ENCODE peak calls at places on chromosomes 7 and 10, in four cellular contexts. F is testis, J is adrenal gland, H is A549. O is an unnamed sample.

GRCh38 chr10:90769946-90770841 is 87.6 kb downstream of the HTR7 start:
- DNase-seq in J (no peak), H (no peak), F (no peak), O (no peak)

GRCh38 chr7:46810986-46811385 is 770.9 kb downstream of the TNS3 start:
- DNase-seq in H (no peak), F (no peak), J (no peak), O (no peak)

GRCh38 chr10:84331091-84331490 is 2.7 kb downstream of the CCSER2 start:
- DNase-seq in F (no peak), J (no peak), H (no peak), O (no peak)

GRCh38 chr10:73997479-73997805 is 474 bp upstream of the VCL start:
- DNase-seq in H (no peak), F (peak; percentile 81), J (no peak), O (peak; percentile 87)

GRCh38 chr7:134084488-134085144 is 42.5 kb upstream of the LRGUK start:
- DNase-seq in J (no peak), H (no peak), F (no peak), O (no peak)

GRCh38 chr7:923108-924041 is 31.1 kb downstream of the ADAP1 start:
- DNase-seq in F (peak; percentile 70), J (no peak), H (no peak), O (peak; percentile 94)

GRCh38 chr7:103116511-103116910 is 32.4 kb downstream of the NAPEPLD start:
- DNase-seq in H (no peak), J (no peak), F (no peak), O (no peak)

GRCh38 chr10:36574212-36574611 is 551.2 kb upstream of the ANKRD30A start:
- DNase-seq in F (no peak), H (no peak), J (no peak), O (no peak)

GRCh38 chr7:2809903-2810628 is 34.0 kb downstream of the GNA12 start:
- DNase-seq in F (no peak), H (no peak), J (no peak), O (no peak)

GRCh38 chr10:34535872-34536271 is 279.2 kb downstream of the PARD3 start:
- DNase-seq in H (no peak), F (no peak), J (no peak), O (no peak)

GRCh38 chr7:93715234-93715633 is 140.7 kb upstream of the CALCR start:
- DNase-seq in H (peak; percentile 74), F (peak; percentile 38), J (peak; percentile 16), O (peak; percentile 18)

GRCh38 chr10:98417481-98417959 is 2.5 kb upstream of the PYROXD2 start:
- DNase-seq in F (no peak), H (no peak), J (no peak), O (no peak)

GRCh38 chr10:125344573-125345121 is 184.3 kb upstream of the CTBP2 start:
- DNase-seq in J (no peak), F (no peak), H (no peak), O (peak; percentile 43)

GRCh38 chr10:122140477-122140902 is 130.6 kb upstream of the BTBD16 start:
- DNase-seq in F (no peak), H (peak; percentile 82), J (no peak), O (no peak)

GRCh38 chr7:131424219-131424822 is 96.6 kb downstream of the MKLN1 start:
- DNase-seq in F (no peak), H (peak; percentile 51), J (no peak), O (no peak)

GRCh38 chr7:49308787-49309186 is 384.4 kb downstream of the CDC14C start:
- DNase-seq in F (no peak), J (no peak), H (no peak), O (no peak)

GRCh38 chr7:31100445-31100844 is 48.3 kb downstream of the ADCYAP1R1 start:
- DNase-seq in F (no peak), J (no peak), H (no peak), O (no peak)

GRCh38 chr10:80506189-80506575 is 31.5 kb upstream of the SH2D4B start:
- DNase-seq in J (no peak), F (no peak), H (peak; percentile 93), O (no peak)

GRCh38 chr7:930975-931758 is 23.3 kb downstream of the ADAP1 start:
- DNase-seq in F (no peak), J (no peak), H (no peak), O (peak; percentile 5)

GRCh38 chr10:103450201-103450695 is 1.9 kb downstream of the CALHM2 start:
- DNase-seq in F (no peak), H (no peak), J (no peak), O (no peak)

GRCh38 chr7:64907641-64908326 is 4.7 kb downstream of the ZNF273 start:
- DNase-seq in J (no peak), H (no peak), F (no peak), O (no peak)

GRCh38 chr10:5509691-5510090 is 10.3 kb upstream of the CALML5 start:
- DNase-seq in F (no peak), J (no peak), H (no peak), O (no peak)

GRCh38 chr10:118501171-118501570 is 94.3 kb downstream of the PRLHR start:
- DNase-seq in J (no peak), H (no peak), F (no peak), O (no peak)

GRCh38 chr10:124683816-124684215 is 60.4 kb downstream of the FAM53B start:
- DNase-seq in J (no peak), H (no peak), F (no peak), O (peak; percentile 32)

GRCh38 chr7:44798649-44799275 is 2.3 kb downstream of the PPIA start:
- DNase-seq in F (no peak), J (no peak), H (no peak), O (no peak)

GRCh38 chr10:103645141-103646054 is 151.9 kb downstream of the NEURL1 start:
- DNase-seq in J (no peak), F (peak; percentile 62), H (no peak), O (peak; percentile 59)

GRCh38 chr10:70255329-70256299 is 22.4 kb upstream of the PPA1 start:
- DNase-seq in F (peak; percentile 65), J (no peak), H (no peak), O (peak; percentile 34)

GRCh38 chr10:33152146-33152545 is 182.3 kb downstream of the NRP1 start:
- DNase-seq in H (no peak), F (peak; percentile 64), J (no peak), O (no peak)

GRCh38 chr7:105107458-105107857 is 93.5 kb downstream of the KMT2E start:
- DNase-seq in H (no peak), F (no peak), J (no peak), O (no peak)
- TF ChIP-seq POLR2A in H (no peak), F (no peak), J (no peak), O (no peak)

GRCh38 chr10:28411648-28412047 is 108.8 kb upstream of the MPP7 start:
- DNase-seq in H (peak; percentile 40), F (no peak), J (no peak), O (no peak)
- H3K27ac ChIP-seq in H (no peak overlapping the region), F (no peak overlapping the region), J (no peak overlapping the region), O (no peak overlapping the region)

DNA sequence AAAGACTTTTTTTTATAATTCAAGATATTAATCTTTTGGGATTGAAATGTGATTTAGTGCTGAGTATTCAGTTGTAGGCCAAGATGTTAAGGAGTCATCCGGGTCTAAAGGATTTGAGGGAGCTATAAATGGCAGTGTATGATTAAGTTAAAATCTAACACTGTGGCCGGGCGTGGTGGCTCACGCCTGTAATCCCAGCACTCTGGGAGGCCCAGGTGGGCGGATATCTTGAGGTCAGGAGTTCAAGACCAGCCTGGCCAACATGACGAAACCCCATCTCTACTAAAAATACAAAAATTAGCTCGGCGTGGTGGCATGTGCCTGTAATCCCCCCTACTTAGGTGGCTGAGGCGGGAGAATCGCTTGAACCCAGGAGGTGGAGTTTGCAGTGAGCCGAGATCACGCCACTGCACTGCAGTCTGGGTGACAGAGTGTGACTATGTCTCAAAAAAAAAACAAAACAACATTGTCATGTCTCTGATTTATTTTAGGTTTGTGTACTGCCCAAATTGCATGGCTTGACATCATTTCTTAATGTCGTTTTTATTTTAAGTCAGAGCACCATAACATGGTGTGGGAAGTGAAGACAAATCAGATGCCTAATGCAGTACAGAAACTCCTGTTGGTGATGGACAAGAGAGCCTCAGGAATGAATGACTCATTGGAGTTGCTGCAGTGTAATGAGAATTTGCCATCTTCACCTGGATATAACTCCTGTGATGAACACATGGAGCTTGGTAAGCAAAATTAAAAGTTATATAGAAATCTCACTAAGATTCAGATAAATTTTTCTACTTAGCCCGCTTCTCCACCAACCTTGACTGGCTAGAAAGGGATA is 10.7 kb downstream of the HBP1 start:
- DNase-seq in F (no peak), H (peak; percentile 29), J (no peak), O (no peak)
- TF ChIP-seq POLR2A in F (no peak), H (no peak), J (no peak), O (no peak)

GRCh38 chr10:79048639-79049550 is 19.9 kb upstream of the ZMIZ1 start:
- DNase-seq in F (no peak), H (no peak), J (no peak), O (no peak)
- H3K27ac ChIP-seq in F (no peak overlapping the region), H (peak overlapping the region; percentile 45), J (no peak overlapping the region), O (peak overlapping the region; percentile 44)

O was measured in transverse colon.